ENCODE peak calls at places on chromosomes 7 and 10, in seven cellular contexts. Q is adrenal gland; N is Karpas-422; X is CD4-positive, CD25-positive, alpha-beta regulatory T cell; T is right lobe of liver; B is brain microvascular endothelial cell; L is endodermal cell. R is an unnamed sample.
A peak's percentile ranks its signal among the peaks of the same experiment; 100 is the strongest.

GRCh38 chr10:84176351-84176750 is 2.8 kb downstream of the GPR15LG start:
- DNase-seq in Q (no peak), N (no peak), X (no peak), T (no peak), B (no peak), L (no peak), R (no peak)

GRCh38 chr10:43679509-43679908 is 30.8 kb upstream of the ZNF32 start:
- DNase-seq in Q (peak; percentile 37), N (no peak), X (no peak), T (peak; percentile 78), B (no peak), L (no peak), R (no peak)

GRCh38 chr10:72079356-72079755 is 9.0 kb downstream of the SPOCK2 start:
- DNase-seq in Q (no peak), N (peak; percentile 53), X (peak; percentile 74), T (no peak), B (no peak), L (no peak), R (no peak)

GRCh38 chr7:27262121-27262520 is 19.5 kb downstream of the EVX1 start:
- DNase-seq in Q (no peak), N (no peak), X (no peak), T (no peak), B (no peak), L (no peak), R (no peak)

GRCh38 chr10:34710391-34710751 is 104.7 kb downstream of the PARD3 start:
- DNase-seq in Q (peak; percentile 77), N (no peak), X (no peak), T (no peak), B (peak; percentile 75), L (no peak), R (no peak)

GRCh38 chr7:135774284-135774683 is 25.7 kb upstream of the FAM180A start:
- DNase-seq in Q (no peak), N (no peak), X (no peak), T (no peak), B (no peak), L (no peak), R (peak; percentile 84)

GRCh38 chr7:137000621-137001020 is 132.2 kb downstream of the CHRM2 start:
- DNase-seq in Q (no peak), N (no peak), X (no peak), T (no peak), B (no peak), L (no peak), R (no peak)

GRCh38 chr7:139321071-139321745 is 19.9 kb upstream of the FMC1 start:
- DNase-seq in Q (no peak), N (peak; percentile 69), X (no peak), T (no peak), B (no peak), L (peak; percentile 81), R (no peak)

GRCh38 chr10:116690356-116691078 is 51.8 kb downstream of the HSPA12A start:
- DNase-seq in Q (peak; percentile 68), N (no peak), X (no peak), T (no peak), B (no peak), L (peak; percentile 83), R (no peak)

GRCh38 chr10:89502556-89502955 is 32.8 kb downstream of the SLC16A12 start:
- DNase-seq in Q (no peak), N (no peak), X (no peak), T (no peak), B (peak; percentile 74), L (no peak), R (peak; percentile 20)

GRCh38 chr7:1050956-1051690 is 6.8 kb downstream of the GPR146 start:
- DNase-seq in Q (peak; percentile 48), N (no peak), X (no peak), T (no peak), B (no peak), L (no peak), R (no peak)

GRCh38 chr7:96499532-96499931 is 177.6 kb upstream of the SLC25A13 start:
- DNase-seq in Q (no peak), N (no peak), X (no peak), T (no peak), B (no peak), L (no peak), R (no peak)

GRCh38 chr7:41700044-41700471 is 2.8 kb downstream of the INHBA start:
- DNase-seq in Q (no peak), N (no peak), X (no peak), T (no peak), B (no peak), L (peak; percentile 60), R (no peak)

GRCh38 chr10:89302628-89303027 is 782 bp downstream of the IFIT2 start:
- DNase-seq in Q (no peak), N (no peak), X (no peak), T (no peak), B (no peak), L (no peak), R (no peak)

GRCh38 chr10:61642692-61643091 is 20.0 kb upstream of the CABCOCO1 start:
- DNase-seq in Q (no peak), N (no peak), X (no peak), T (no peak), B (no peak), L (no peak), R (no peak)

GRCh38 chr10:61640876-61641275 is 21.9 kb upstream of the CABCOCO1 start:
- DNase-seq in Q (no peak), N (no peak), X (no peak), T (no peak), B (no peak), L (no peak), R (no peak)

GRCh38 chr10:61642073-61642637 is 20.6 kb upstream of the CABCOCO1 start:
- DNase-seq in Q (no peak), N (no peak), X (no peak), T (no peak), B (no peak), L (no peak), R (no peak)

GRCh38 chr10:61643316-61643751 is 19.4 kb upstream of the CABCOCO1 start:
- DNase-seq in Q (no peak), N (no peak), X (no peak), T (no peak), B (peak; percentile 58), L (no peak), R (no peak)

DNA sequence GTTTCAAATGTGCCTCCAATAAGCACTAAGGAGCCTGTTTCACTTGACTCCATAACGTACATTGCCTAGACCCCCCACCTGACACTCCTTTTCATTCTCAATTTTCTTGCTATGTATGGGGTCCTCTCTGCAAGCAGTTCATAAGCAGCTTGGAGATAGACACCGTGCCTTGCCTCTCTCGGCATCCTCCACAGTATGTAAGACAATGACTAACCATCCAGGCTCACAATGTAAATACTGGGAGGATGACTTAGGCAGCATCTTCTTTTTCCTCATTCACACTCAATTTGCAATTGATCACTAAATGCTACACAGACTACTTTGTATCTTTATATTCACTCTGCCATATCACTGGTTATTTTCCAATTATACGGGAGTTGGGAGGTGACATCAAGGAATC is 22.8 kb upstream of the CABCOCO1 start:
- DNase-seq in Q (no peak), N (no peak), X (no peak), T (no peak), B (no peak), L (no peak), R (no peak)
- H3K27ac ChIP-seq in Q (no peak overlapping the region), N (no peak overlapping the region), X (no peak overlapping the region), T (no peak overlapping the region), B (no peak overlapping the region), L (no peak overlapping the region), R (no peak overlapping the region)

GRCh38 chr7:106140406-106141173 is 28.5 kb upstream of the SYPL1 start:
- DNase-seq in Q (no peak), N (no peak), X (no peak), T (no peak), B (no peak), L (no peak), R (no peak)
- H3K27ac ChIP-seq in Q (no peak overlapping the region), N (no peak overlapping the region), X (no peak overlapping the region), T (no peak overlapping the region), B (no peak overlapping the region), L (no peak overlapping the region), R (no peak overlapping the region)

GRCh38 chr7:66920256-66920655 is 769 bp upstream of the TMEM248 start:
- DNase-seq in Q (no peak), N (peak; percentile 60), X (no peak), T (no peak), B (no peak), L (no peak), R (no peak)

GRCh38 chr7:66925255-66925654 is 4.2 kb downstream of the TMEM248 start:
- DNase-seq in Q (no peak), N (no peak), X (no peak), T (no peak), B (no peak), L (no peak), R (no peak)

GRCh38 chr7:66920769-66921395 is at the start of gene TMEM248:
- DNase-seq in Q (peak; percentile 93), N (peak; percentile 98), X (peak; percentile 87), T (peak; percentile 90), B (peak; percentile 79), L (peak; percentile 88), R (peak; percentile 31)

GRCh38 chr7:66921918-66922486 is 977 bp downstream of the TMEM248 start:
- DNase-seq in Q (peak; percentile 12), N (peak; percentile 77), X (peak; percentile 5), T (no peak), B (no peak), L (no peak), R (no peak)

DNA sequence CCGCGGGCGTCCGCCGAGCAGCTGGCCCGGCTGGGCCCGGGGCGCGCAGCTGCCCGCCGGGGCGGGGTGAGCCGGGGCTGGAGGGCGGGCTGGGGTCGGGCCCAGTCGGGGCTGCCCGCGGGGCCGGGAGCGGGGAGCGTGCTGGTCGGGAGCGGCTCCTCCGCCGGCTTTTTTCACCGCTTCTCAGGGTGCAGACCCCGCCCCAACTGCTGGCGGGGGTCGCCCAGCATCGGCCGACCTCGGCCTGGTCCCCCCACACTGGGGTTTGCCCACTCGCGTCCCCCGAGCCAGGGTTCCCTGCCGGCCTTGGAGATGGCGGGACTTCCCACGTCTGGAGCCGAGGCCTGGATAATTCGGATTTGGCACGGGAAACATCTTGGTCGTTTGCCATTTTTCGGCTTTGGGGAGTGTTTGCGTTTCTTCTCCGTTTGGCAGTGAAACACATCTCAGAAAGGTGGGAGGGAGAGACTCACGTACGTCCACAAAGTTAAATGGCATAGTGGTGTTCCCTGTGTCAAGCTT is 432 bp downstream of the TMEM248 start:
- DNase-seq in Q (peak; percentile 69), N (no peak), X (no peak), T (peak; percentile 78), B (peak; percentile 22), L (no peak), R (no peak)
- H3K27ac ChIP-seq in Q (peak overlapping the region; percentile 95), N (peak overlapping the region; percentile 85), X (peak overlapping the region; percentile 82), T (peak overlapping the region; percentile 85), B (peak overlapping the region; percentile 80), L (peak overlapping the region; percentile 57), R (peak overlapping the region; percentile 76)

DNA sequence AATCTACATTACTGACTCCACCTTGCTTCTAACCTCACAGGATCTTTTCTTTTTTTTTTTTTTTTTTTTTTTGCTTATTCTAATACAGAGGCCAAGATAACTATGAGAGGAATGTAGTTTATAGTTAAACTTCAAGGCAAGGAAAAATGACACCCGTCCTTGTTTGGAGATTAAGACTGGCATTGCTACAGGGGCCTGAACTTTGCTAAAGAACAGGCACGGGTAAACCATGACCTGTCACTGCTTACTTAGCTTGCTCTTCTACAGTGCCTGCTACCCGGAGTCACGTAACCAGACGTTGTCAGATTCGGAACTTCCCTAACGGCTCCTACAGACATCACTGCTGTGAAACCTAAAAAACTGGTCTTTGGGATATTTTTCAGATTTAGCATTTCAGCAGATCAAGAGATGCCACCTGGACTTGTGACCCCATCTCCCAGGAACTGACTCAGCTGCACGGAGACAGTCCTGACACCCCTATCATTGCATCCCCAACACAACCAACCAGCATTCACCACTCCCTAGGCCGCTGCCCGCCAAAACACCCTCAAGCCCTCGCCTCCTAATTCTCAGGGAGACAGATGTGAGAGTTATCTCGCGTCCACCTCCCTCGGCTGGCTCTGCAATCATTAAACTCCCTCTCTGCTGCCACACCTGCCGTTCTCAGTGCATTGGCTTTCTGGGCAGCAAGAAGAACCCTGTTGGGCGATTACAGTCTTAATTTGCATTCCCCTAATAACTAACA is 27.5 kb downstream of the MAD1L1 start:
- DNase-seq in Q (no peak), N (no peak), X (no peak), T (peak; percentile 23), B (no peak), L (no peak), R (no peak)
- H3K27ac ChIP-seq in Q (no peak overlapping the region), N (peak overlapping the region; percentile 15), X (no peak overlapping the region), T (no peak overlapping the region), B (no peak overlapping the region), L (no peak overlapping the region), R (no peak overlapping the region)

R was measured in epithelial cell of prostate.